ENCODE peak calls at places on chromosome 7, in four cellular contexts. D is upper lobe of right lung; J is stimulated activated effector memory CD8-positive, alpha-beta T cell treated with anti-CD3 and anti-CD28 coated beads, Interleukin-12 subunit alpha, Interleukin-12 subunit beta, amount 100 ng/mL, for 72 hours; Q is H7. X is an unnamed sample.
A peak's percentile ranks its signal among the peaks of the same experiment; 100 is the strongest.

GRCh38 chr7:156752371-156753297 is 112.1 kb downstream of the RNF32 start:
- DNase-seq in D (no peak), J (no peak), Q (no peak), X (no peak)

GRCh38 chr7:107742678-107743566 is 1.0 kb upstream of the CBLL1 start:
- DNase-seq in D (peak; percentile 82), J (no peak), Q (peak; percentile 65), X (peak; percentile 70)

GRCh38 chr7:8747338-8747737 is 313.9 kb downstream of the NXPH1 start:
- DNase-seq in D (no peak), J (no peak), Q (no peak), X (no peak)

GRCh38 chr7:39651262-39651661 is 27.9 kb downstream of the RALA start:
- DNase-seq in D (no peak), J (no peak), Q (no peak), X (no peak)

GRCh38 chr7:29989257-29989995 is at the start of gene SCRN1:
- DNase-seq in D (peak; percentile 81), J (peak; percentile 22), Q (peak; percentile 93), X (no peak)

GRCh38 chr7:24052572-24053223 is 231.3 kb upstream of the NPY start:
- DNase-seq in D (no peak), J (no peak), Q (no peak), X (no peak)

GRCh38 chr7:157097569-157097968 is 41.2 kb upstream of the UBE3C start:
- DNase-seq in D (no peak), J (no peak), Q (no peak), X (no peak)

GRCh38 chr7:121797283-121798037 is 75.5 kb upstream of the PTPRZ1 start:
- DNase-seq in D (no peak), J (no peak), Q (peak; percentile 4), X (no peak)

GRCh38 chr7:130275826-130276291 is 9.2 kb downstream of the CPA2 start:
- DNase-seq in D (no peak), J (no peak), Q (no peak), X (no peak)

GRCh38 chr7:29063231-29063630 is 83.1 kb downstream of the CPVL start:
- DNase-seq in D (no peak), J (no peak), Q (no peak), X (no peak)

GRCh38 chr7:131745645-131746248 is 189.3 kb upstream of the PODXL start:
- DNase-seq in D (no peak), J (no peak), Q (peak; percentile 62), X (no peak)

GRCh38 chr7:44107116-44107960 is 3.2 kb downstream of the AEBP1 start:
- DNase-seq in D (no peak), J (no peak), Q (peak; percentile 48), X (no peak)

GRCh38 chr7:151987748-151988529 is 31.7 kb downstream of the GALNTL5 start:
- DNase-seq in D (no peak), J (no peak), Q (peak; percentile 51), X (no peak)

GRCh38 chr7:116776610-116777289 is 85.6 kb upstream of the CAPZA2 start:
- DNase-seq in D (no peak), J (no peak), Q (no peak), X (no peak)

GRCh38 chr7:72234086-72234485 is 178.1 kb downstream of the CALN1 start:
- DNase-seq in D (no peak), J (no peak), Q (no peak), X (no peak)

GRCh38 chr7:98771519-98772241 is 98.1 kb downstream of the TMEM130 start:
- DNase-seq in D (no peak), J (no peak), Q (peak; percentile 73), X (no peak)

GRCh38 chr7:129825005-129825553 is 127.7 kb downstream of the UBE2H start:
- DNase-seq in D (peak; percentile 85), J (no peak), Q (peak; percentile 94), X (no peak)

GRCh38 chr7:130069179-130069977 is 956 bp upstream of the KLHDC10 start:
- DNase-seq in D (no peak), J (no peak), Q (no peak), X (no peak)

GRCh38 chr7:2405601-2406345 is 2.4 kb downstream of the CHST12 start:
- DNase-seq in D (no peak), J (peak; percentile 54), Q (no peak), X (peak; percentile 35)

GRCh38 chr7:150487625-150488024 is 27.0 kb upstream of the GIMAP7 start:
- DNase-seq in D (no peak), J (no peak), Q (no peak), X (no peak)

GRCh38 chr7:134698481-134698880 is 51.8 kb downstream of the BPGM start:
- DNase-seq in D (no peak), J (no peak), Q (no peak), X (no peak)

GRCh38 chr7:2488272-2488645 is 12.1 kb upstream of the GRIFIN start:
- DNase-seq in D (no peak), J (no peak), Q (no peak), X (no peak)

GRCh38 chr7:337567-337951 is 47.6 kb downstream of the FOXL3 start:
- DNase-seq in D (no peak), J (no peak), Q (no peak), X (no peak)

GRCh38 chr7:556837-557555 is 37.4 kb upstream of the PDGFA start:
- DNase-seq in D (no peak), J (no peak), Q (no peak), X (no peak)

GRCh38 chr7:94701555-94701973 is 45.6 kb upstream of the SGCE start:
- DNase-seq in D (no peak), J (no peak), Q (peak; percentile 7), X (no peak)

GRCh38 chr7:22627136-22627535 is 99.9 kb upstream of the IL6 start:
- DNase-seq in D (no peak), J (no peak), Q (no peak), X (no peak)

GRCh38 chr7:84085147-84085546 is 109.4 kb downstream of the SEMA3A start:
- DNase-seq in D (no peak), J (no peak), Q (no peak), X (no peak)

GRCh38 chr7:39672176-39672575 is 48.8 kb downstream of the RALA start:
- DNase-seq in D (no peak), J (no peak), Q (no peak), X (no peak)